ENCODE peak calls at places on chromosomes 12 and 14, in nine cellular contexts. W is CD8-positive, alpha-beta memory T cell; Z is NCI-H1105 treated with DMSO at 0.1 percent for 48 hours; Y is stromal cell of bone marrow; U is stimulated activated CD4-positive, alpha-beta T cell treated with anti-CD3 and anti-CD28 coated beads, Interleukin-2, amount 100 ng/mL, for 48 hours; P is OCI-M1; O is T-cell; M is adipocyte; X is NCI-H146. N is an unnamed sample.

GRCh38 chr14:54597795-54598443 is 31.0 kb downstream of the SAMD4A start:
- DNase-seq in U (no peak), M (peak), P (no peak), O (no peak), W (no peak), Y (no peak), X (no peak), Z (no peak), N (peak)

GRCh38 chr12:48979602-48980388 is 1.7 kb downstream of the WNT1 start:
- DNase-seq in X (no peak), U (peak), O (no peak), P (no peak), M (no peak), Y (no peak), Z (no peak), W (peak), N (no peak)

GRCh38 chr12:7542046-7542445 is 38.5 kb upstream of the CD163 start:
- DNase-seq in X (no peak), O (no peak), Z (no peak), P (no peak), Y (no peak), M (no peak), U (no peak), W (no peak), N (no peak)

GRCh38 chr12:968561-968960 is 19.1 kb upstream of the RAD52 start:
- DNase-seq in O (no peak), U (no peak), Y (no peak), W (no peak), Z (no peak), X (peak), M (no peak), P (no peak), N (no peak)

GRCh38 chr12:110694330-110694891 is 5.5 kb upstream of the HVCN1 start:
- DNase-seq in P (peak), U (no peak), M (no peak), O (no peak), X (no peak), Y (no peak), Z (no peak), W (no peak), N (no peak)

GRCh38 chr14:99821519-99822165 is 28.4 kb downstream of the EML1 start:
- DNase-seq in U (no peak), M (peak), O (no peak), X (no peak), W (no peak), Z (peak), P (peak), Y (peak), N (peak)

GRCh38 chr12:75913502-75914110 is 118.0 kb downstream of the PHLDA1 start:
- DNase-seq in W (no peak), X (no peak), U (peak), P (no peak), Z (peak), M (no peak), O (no peak), Y (no peak), N (no peak)

GRCh38 chr12:12705833-12706520 is 10.0 kb upstream of the GPR19 start:
- DNase-seq in U (peak), W (peak), X (no peak), Y (no peak), O (peak), M (no peak), P (peak), Z (no peak), N (peak)

GRCh38 chr12:127400231-127400630 is 866.7 kb upstream of the TMEM132C start:
- DNase-seq in Y (no peak), W (no peak), M (no peak), Z (no peak), U (no peak), O (no peak), X (no peak), P (no peak), N (no peak)

GRCh38 chr14:99516156-99517045 is 35.2 kb downstream of the CCNK start:
- DNase-seq in U (no peak), O (no peak), W (no peak), Y (no peak), M (no peak), P (no peak), X (no peak), Z (no peak), N (no peak)

GRCh38 chr14:58243790-58244555 is 670 bp upstream of the PSMA3 start:
- DNase-seq in U (no peak), P (peak), O (no peak), X (no peak), W (peak), Y (no peak), M (peak), Z (peak), N (peak)

GRCh38 chr12:76341436-76342030 is 6.7 kb downstream of the BBS10 start:
- DNase-seq in O (no peak), Z (no peak), U (no peak), M (peak), W (no peak), Y (no peak), P (no peak), X (no peak), N (no peak)

GRCh38 chr14:76131071-76131985 is 20.4 kb upstream of the GPATCH2L start:
- DNase-seq in M (no peak), Y (no peak), W (no peak), U (no peak), O (no peak), X (no peak), Z (no peak), P (no peak), N (no peak)

GRCh38 chr12:88391556-88391955 is 188.7 kb downstream of the KITLG start:
- DNase-seq in X (no peak), Z (no peak), M (peak), U (no peak), W (no peak), O (no peak), Y (peak), P (peak), N (no peak)

GRCh38 chr12:106044773-106045172 is 94.0 kb downstream of the NUAK1 start:
- DNase-seq in X (no peak), O (no peak), Z (no peak), P (no peak), U (no peak), W (no peak), Y (no peak), M (peak), N (no peak)

GRCh38 chr14:106518054-106518943 is 991.9 kb downstream of the TMEM121 start:
- DNase-seq in X (peak), P (peak), U (peak), Z (no peak), M (no peak), Y (no peak), O (peak), W (peak), N (peak)

GRCh38 chr14:56002316-56002715 is 115.9 kb upstream of the PELI2 start:
- DNase-seq in O (no peak), Y (peak), M (peak), U (no peak), Z (no peak), W (no peak), P (no peak), X (peak), N (no peak)

GRCh38 chr12:53052419-53053222 is 2.8 kb downstream of the TNS2 start:
- DNase-seq in M (peak), Y (peak), Z (peak), W (no peak), O (no peak), U (no peak), P (no peak), X (no peak), N (no peak)

GRCh38 chr14:62077676-62078261 is 315.5 kb downstream of the SNAPC1 start:
- DNase-seq in W (peak), P (no peak), X (no peak), O (peak), U (no peak), M (no peak), Y (no peak), Z (no peak), N (no peak)

GRCh38 chr12:89882051-89882450 is 173.4 kb upstream of the ATP2B1 start:
- DNase-seq in U (no peak), M (peak), Y (peak), W (peak), X (no peak), P (peak), O (no peak), Z (no peak), N (no peak)

GRCh38 chr14:20327005-20327869 is 5.8 kb downstream of the CCNB1IP1 start:
- DNase-seq in W (peak), O (no peak), U (peak), M (peak), Z (peak), Y (peak), P (peak), X (peak), N (peak)

GRCh38 chr14:54450535-54450934 is 9.4 kb upstream of the CNIH1 start:
- DNase-seq in X (no peak), P (peak), Z (no peak), U (no peak), Y (peak), W (no peak), O (no peak), M (peak), N (peak)

GRCh38 chr14:28344381-28344780 is 422.2 kb upstream of the FOXG1 start:
- DNase-seq in Y (no peak), W (no peak), X (no peak), Z (no peak), M (no peak), P (no peak), U (no peak), O (no peak), N (no peak)

GRCh38 chr14:39102969-39103957 is at the start of gene SEC23A:
- DNase-seq in M (peak), Y (peak), P (peak), Z (peak), X (peak), U (peak), W (peak), O (peak), N (peak)

GRCh38 chr14:73248294-73248868 is 11.1 kb downstream of the PAPLN start:
- DNase-seq in Y (no peak), U (no peak), Z (no peak), P (peak), O (no peak), X (no peak), M (no peak), W (no peak), N (peak)

GRCh38 chr12:82803201-82803600 is 116.5 kb downstream of the TMTC2 start:
- DNase-seq in M (no peak), U (no peak), W (no peak), Z (no peak), P (no peak), Y (no peak), O (no peak), X (no peak), N (no peak)

GRCh38 chr14:63182967-63183366 is 21.3 kb upstream of the RHOJ start:
- DNase-seq in X (no peak), U (no peak), M (no peak), P (no peak), W (no peak), Y (no peak), Z (no peak), O (no peak), N (no peak)

GRCh38 chr14:38210168-38210567 is 2.5 kb downstream of the SSTR1 start:
- DNase-seq in P (no peak), X (no peak), Y (peak), O (no peak), Z (no peak), M (no peak), U (no peak), W (no peak), N (no peak)

GRCh38 chr12:68080577-68080976 is 79.0 kb downstream of the IFNG start:
- DNase-seq in Z (no peak), W (peak), U (no peak), Y (no peak), X (no peak), M (no peak), O (peak), P (no peak), N (no peak)

GRCh38 chr14:72616294-72616693 is 277.6 kb downstream of the DPF3 start:
- DNase-seq in W (no peak), Y (peak), M (no peak), Z (no peak), X (no peak), O (no peak), P (no peak), U (no peak), N (no peak)

GRCh38 chr14:73762375-73762822 is 48.2 kb upstream of the PNMA1 start:
- DNase-seq in M (no peak), X (no peak), O (no peak), Y (no peak), U (no peak), P (peak), Z (no peak), W (no peak), N (peak)

GRCh38 chr12:120733574-120733973 is 7.9 kb downstream of the ACADS start:
- DNase-seq in W (no peak), M (no peak), X (no peak), Y (no peak), P (no peak), O (no peak), Z (no peak), U (no peak), N (no peak)

GRCh38 chr14:23383041-23383440 is 6.2 kb downstream of the CMTM5 start:
- DNase-seq in P (no peak), Y (no peak), W (no peak), U (no peak), M (no peak), X (no peak), Z (no peak), O (no peak), N (no peak)

GRCh38 chr12:63792333-63792732 is 12.6 kb downstream of the RXYLT1 start:
- DNase-seq in U (no peak), P (no peak), X (peak), Y (no peak), M (no peak), W (no peak), Z (peak), O (no peak), N (no peak)

GRCh38 chr14:87935895-87936294 is 57.1 kb downstream of the GALC start:
- DNase-seq in P (no peak), Z (peak), M (no peak), O (no peak), W (no peak), U (no peak), X (peak), Y (no peak), N (no peak)

GRCh38 chr14:105193916-105194782 is 13.0 kb upstream of the NUDT14 start:
- DNase-seq in P (no peak), X (peak), O (no peak), Z (peak), W (no peak), Y (no peak), M (no peak), U (no peak), N (no peak)

GRCh38 chr12:70853326-70853725 is 67.2 kb downstream of the PTPRR start:
- DNase-seq in U (no peak), Y (peak), P (peak), O (no peak), M (peak), X (no peak), W (no peak), Z (no peak), N (no peak)